ENCODE peak calls at places on chromosomes 11 and 22, in seven cellular contexts. N is nucleus accumbens; W is astrocyte; L is memory B cell; P is NCI-H146; X is stimulated activated CD4-positive, alpha-beta T cell treated with anti-CD3 and anti-CD28 coated beads, Interleukin-12 subunit alpha, Interleukin-12 subunit beta, amount 100 ng/mL, for 48 hours; V is AG04449. F is an unnamed sample.

GRCh38 chr11:116798368-116798767 is 6.7 kb upstream of the APOA5 start:
- DNase-seq in W (no peak), X (no peak), P (no peak), L (no peak), N (no peak), V (no peak), F (no peak)

GRCh38 chr11:18012906-18013781 is at the start of gene SERGEF:
- DNase-seq in L (peak; percentile 89), P (peak; percentile 97), W (peak; percentile 76), V (no peak), N (peak; percentile 69), X (peak; percentile 86), F (peak; percentile 96)

GRCh38 chr11:32602657-32603410 is 19.2 kb downstream of the EIF3M start:
- DNase-seq in V (no peak), W (peak; percentile 30), P (no peak), N (no peak), L (no peak), X (no peak), F (no peak)

GRCh38 chr11:20357150-20357549 is 6.4 kb upstream of the HTATIP2 start:
- DNase-seq in L (no peak), V (no peak), N (no peak), W (no peak), X (no peak), P (no peak), F (no peak)

GRCh38 chr11:110345756-110346155 is 49.3 kb upstream of the RDX start:
- DNase-seq in X (no peak), V (no peak), W (no peak), N (no peak), P (no peak), L (no peak), F (no peak)

GRCh38 chr11:10638285-10638684 is 55.3 kb downstream of the IRAG1 start:
- DNase-seq in X (no peak), W (peak; percentile 78), P (no peak), V (no peak), N (peak; percentile 49), L (no peak), F (no peak)

GRCh38 chr11:70225629-70226582 is 22.8 kb downstream of the FADD start:
- DNase-seq in X (no peak), V (no peak), P (no peak), L (no peak), W (no peak), N (no peak), F (no peak)

GRCh38 chr11:71998649-71999310 is at the start of gene IL18BP:
- DNase-seq in N (no peak), W (no peak), L (peak; percentile 34), X (no peak), V (no peak), P (no peak), F (no peak)

GRCh38 chr11:113519989-113520613 is 44.9 kb upstream of the DRD2 start:
- DNase-seq in V (no peak), W (no peak), L (no peak), X (no peak), P (peak; percentile 54), N (no peak), F (no peak)

GRCh38 chr22:42368379-42369249 is 63.6 kb downstream of the NFAM1 start:
- DNase-seq in N (no peak), L (no peak), V (no peak), P (peak; percentile 57), W (no peak), X (no peak), F (no peak)

GRCh38 chr11:62487698-62488551 is 58.7 kb downstream of the AHNAK start:
- DNase-seq in L (no peak), N (no peak), V (no peak), P (no peak), X (no peak), W (no peak), F (no peak)

GRCh38 chr11:15663778-15664218 is 549.1 kb downstream of the INSC start:
- DNase-seq in X (no peak), N (no peak), V (no peak), W (no peak), L (no peak), P (peak; percentile 48), F (no peak)

GRCh38 chr11:68839953-68840641 is 1.6 kb downstream of the CPT1A start:
- DNase-seq in L (no peak), N (no peak), X (no peak), W (no peak), P (no peak), V (no peak), F (no peak)

GRCh38 chr11:78595431-78596130 is 20.9 kb upstream of the NARS2 start:
- DNase-seq in P (no peak), N (no peak), W (no peak), L (no peak), X (no peak), V (no peak), F (no peak)

GRCh38 chr11:6568191-6568918 is 35.1 kb downstream of the RRP8 start:
- DNase-seq in W (peak; percentile 58), L (no peak), X (no peak), P (no peak), N (peak; percentile 46), V (no peak), F (no peak)

F was measured in cardiac septum.